ENCODE peak calls at places on chromosomes 6 and 20, in six cellular contexts. One of them, this sample, is unnamed.
A peak's percentile ranks its signal among the peaks of the same experiment; 100 is the strongest.

GRCh38 chr6:139909992-139910391 is 535.5 kb upstream of the CITED2 start:
- DNase-seq in HepG2: no peak
- DNase-seq in adrenal gland: no peak
- DNase-seq in breast epithelium: no peak
- DNase-seq in IMR-90: no peak
- DNase-seq in HCT116: no peak
- DNase-seq in this sample: peak; percentile 16

GRCh38 chr20:45044084-45044573 is 56.8 kb downstream of the KCNS1 start:
- DNase-seq in breast epithelium: no peak
- DNase-seq in HepG2: peak; percentile 82
- DNase-seq in IMR-90: peak; percentile 86
- DNase-seq in adrenal gland: peak; percentile 53
- DNase-seq in HCT116: peak; percentile 57
- DNase-seq in this sample: peak; percentile 82

GRCh38 chr6:79269877-79270276 is 35.4 kb upstream of the HMGN3 start:
- DNase-seq in adrenal gland: no peak
- DNase-seq in breast epithelium: no peak
- DNase-seq in HepG2: no peak
- DNase-seq in IMR-90: peak; percentile 43
- DNase-seq in HCT116: no peak
- DNase-seq in this sample: peak; percentile 71

GRCh38 chr6:70282906-70283461 is 19.9 kb downstream of the COL9A1 start:
- DNase-seq in HepG2: no peak
- DNase-seq in HCT116: no peak
- DNase-seq in IMR-90: no peak
- DNase-seq in adrenal gland: no peak
- DNase-seq in breast epithelium: no peak
- DNase-seq in this sample: no peak

GRCh38 chr6:155080876-155081845 is 86.0 kb downstream of the TIAM2 start:
- DNase-seq in adrenal gland: no peak
- DNase-seq in HCT116: no peak
- DNase-seq in HepG2: no peak
- DNase-seq in IMR-90: peak; percentile 46
- DNase-seq in breast epithelium: no peak
- DNase-seq in this sample: peak; percentile 77

GRCh38 chr20:23881371-23881770 is 1.8 kb upstream of the CST5 start:
- DNase-seq in HCT116: no peak
- DNase-seq in IMR-90: no peak
- DNase-seq in HepG2: no peak
- DNase-seq in breast epithelium: no peak
- DNase-seq in adrenal gland: no peak
- DNase-seq in this sample: no peak

GRCh38 chr20:11054266-11055025 is 380.6 kb upstream of the JAG1 start:
- DNase-seq in HCT116: no peak
- DNase-seq in IMR-90: no peak
- DNase-seq in breast epithelium: no peak
- DNase-seq in adrenal gland: no peak
- DNase-seq in HepG2: no peak
- DNase-seq in this sample: no peak

GRCh38 chr20:824916-825315 is 8.6 kb upstream of the FAM110A start:
- DNase-seq in IMR-90: no peak
- DNase-seq in HCT116: no peak
- DNase-seq in adrenal gland: no peak
- DNase-seq in HepG2: no peak
- DNase-seq in breast epithelium: peak; percentile 24
- DNase-seq in this sample: no peak

GRCh38 chr6:168908166-168908565 is 345.5 kb downstream of the THBS2 start:
- DNase-seq in HCT116: no peak
- DNase-seq in HepG2: no peak
- DNase-seq in adrenal gland: no peak
- DNase-seq in IMR-90: peak; percentile 72
- DNase-seq in breast epithelium: no peak
- DNase-seq in this sample: no peak

GRCh38 chr6:34664270-34664971 is 32.1 kb downstream of the ILRUN start:
- DNase-seq in HCT116: no peak
- DNase-seq in HepG2: peak; percentile 48
- DNase-seq in IMR-90: peak; percentile 62
- DNase-seq in adrenal gland: no peak
- DNase-seq in breast epithelium: no peak
- DNase-seq in this sample: peak; percentile 74

GRCh38 chr6:10613077-10613476 is 81.3 kb downstream of the C6orf52 start:
- DNase-seq in HCT116: no peak
- DNase-seq in HepG2: peak; percentile 78
- DNase-seq in adrenal gland: no peak
- DNase-seq in breast epithelium: no peak
- DNase-seq in IMR-90: peak; percentile 65
- DNase-seq in this sample: no peak

GRCh38 chr6:63839485-63839884 is 203.9 kb downstream of the PHF3 start:
- DNase-seq in breast epithelium: no peak
- DNase-seq in adrenal gland: no peak
- DNase-seq in IMR-90: peak; percentile 71
- DNase-seq in HepG2: no peak
- DNase-seq in HCT116: no peak
- DNase-seq in this sample: no peak

GRCh38 chr6:17349437-17349836 is 44.0 kb upstream of the CAP2 start:
- DNase-seq in HepG2: peak; percentile 10
- DNase-seq in HCT116: no peak
- DNase-seq in adrenal gland: no peak
- DNase-seq in breast epithelium: no peak
- DNase-seq in IMR-90: peak; percentile 12
- DNase-seq in this sample: no peak

GRCh38 chr6:27785297-27785696 is 126.9 kb downstream of the OR2B2 start:
- DNase-seq in HCT116: no peak
- DNase-seq in breast epithelium: no peak
- DNase-seq in IMR-90: no peak
- DNase-seq in HepG2: no peak
- DNase-seq in adrenal gland: no peak
- DNase-seq in this sample: no peak

GRCh38 chr6:116385462-116385807 is 14.7 kb downstream of the DSE start:
- DNase-seq in adrenal gland: no peak
- DNase-seq in HCT116: no peak
- DNase-seq in breast epithelium: no peak
- DNase-seq in HepG2: no peak
- DNase-seq in IMR-90: peak; percentile 82
- DNase-seq in this sample: no peak

GRCh38 chr6:28542440-28543293 is 17.0 kb downstream of the GPX5 start:
- DNase-seq in HCT116: peak; percentile 90
- DNase-seq in breast epithelium: no peak
- DNase-seq in IMR-90: peak; percentile 91
- DNase-seq in adrenal gland: peak; percentile 27
- DNase-seq in HepG2: peak; percentile 80
- DNase-seq in this sample: peak; percentile 70

GRCh38 chr6:134729590-134729989 is 220.3 kb downstream of the ALDH8A1 start:
- DNase-seq in breast epithelium: no peak
- DNase-seq in adrenal gland: no peak
- DNase-seq in HepG2: no peak
- DNase-seq in IMR-90: peak; percentile 29
- DNase-seq in HCT116: no peak
- DNase-seq in this sample: no peak

GRCh38 chr6:98904096-98904495 is 43.6 kb downstream of the FBXL4 start:
- DNase-seq in adrenal gland: no peak
- DNase-seq in HepG2: no peak
- DNase-seq in breast epithelium: no peak
- DNase-seq in IMR-90: peak; percentile 15
- DNase-seq in HCT116: no peak
- DNase-seq in this sample: peak; percentile 16

GRCh38 chr20:1820137-1821074 is 74.8 kb upstream of the SIRPA start:
- DNase-seq in HCT116: no peak
- DNase-seq in IMR-90: peak; percentile 80
- DNase-seq in adrenal gland: no peak
- DNase-seq in breast epithelium: no peak
- DNase-seq in HepG2: no peak
- DNase-seq in this sample: no peak

GRCh38 chr20:17565164-17565845 is 4.6 kb upstream of the DSTN start:
- DNase-seq in HCT116: no peak
- DNase-seq in adrenal gland: no peak
- DNase-seq in breast epithelium: no peak
- DNase-seq in HepG2: no peak
- DNase-seq in IMR-90: peak; percentile 44
- DNase-seq in this sample: no peak

GRCh38 chr6:149228276-149228962 is 89.1 kb upstream of the TAB2 start:
- DNase-seq in IMR-90: no peak
- DNase-seq in breast epithelium: no peak
- DNase-seq in HCT116: no peak
- DNase-seq in adrenal gland: no peak
- DNase-seq in HepG2: no peak
- DNase-seq in this sample: no peak

GRCh38 chr6:31736768-31737314 is 511 bp upstream of the CLIC1 start:
- DNase-seq in HCT116: no peak
- DNase-seq in breast epithelium: no peak
- DNase-seq in adrenal gland: no peak
- DNase-seq in HepG2: peak; percentile 33
- DNase-seq in IMR-90: no peak
- DNase-seq in this sample: no peak

GRCh38 chr6:31739639-31740396 is at the start of gene MSH5:
- DNase-seq in breast epithelium: peak; percentile 99
- DNase-seq in adrenal gland: peak; percentile 98
- DNase-seq in HepG2: peak; percentile 100
- DNase-seq in IMR-90: peak; percentile 99
- DNase-seq in HCT116: peak; percentile 99
- DNase-seq in this sample: peak; percentile 100

GRCh38 chr6:31736026-31736767 is at the start of gene CLIC1:
- DNase-seq in breast epithelium: peak; percentile 91
- DNase-seq in HepG2: peak; percentile 88
- DNase-seq in IMR-90: peak; percentile 75
- DNase-seq in adrenal gland: peak; percentile 85
- DNase-seq in HCT116: no peak
- DNase-seq in this sample: peak; percentile 82

GRCh38 chr6:31737315-31738047 is 1.2 kb upstream of the CLIC1 start:
- DNase-seq in breast epithelium: no peak
- DNase-seq in adrenal gland: no peak
- DNase-seq in HepG2: peak; percentile 99
- DNase-seq in IMR-90: no peak
- DNase-seq in HCT116: no peak
- DNase-seq in this sample: peak; percentile 69

GRCh38 chr6:31738048-31738979 is 1.5 kb upstream of the MSH5 start:
- DNase-seq in breast epithelium: peak; percentile 81
- DNase-seq in HCT116: no peak
- DNase-seq in adrenal gland: no peak
- DNase-seq in HepG2: peak; percentile 97
- DNase-seq in IMR-90: peak; percentile 89
- DNase-seq in this sample: peak; percentile 90
- H3K4me1 ChIP-seq in breast epithelium: peaks cover 14% of the 10 kb centered on the region
- H3K4me1 ChIP-seq in HCT116: peaks cover 66% of the 10 kb centered on the region
- H3K4me1 ChIP-seq in adrenal gland: peaks cover 55% of the 10 kb centered on the region
- H3K4me1 ChIP-seq in HepG2: peaks cover 57% of the 10 kb centered on the region
- H3K4me1 ChIP-seq in IMR-90: peaks cover 18% of the 10 kb centered on the region
- H3K4me1 ChIP-seq in this sample: peaks cover 40% of the 10 kb centered on the region

DNA sequence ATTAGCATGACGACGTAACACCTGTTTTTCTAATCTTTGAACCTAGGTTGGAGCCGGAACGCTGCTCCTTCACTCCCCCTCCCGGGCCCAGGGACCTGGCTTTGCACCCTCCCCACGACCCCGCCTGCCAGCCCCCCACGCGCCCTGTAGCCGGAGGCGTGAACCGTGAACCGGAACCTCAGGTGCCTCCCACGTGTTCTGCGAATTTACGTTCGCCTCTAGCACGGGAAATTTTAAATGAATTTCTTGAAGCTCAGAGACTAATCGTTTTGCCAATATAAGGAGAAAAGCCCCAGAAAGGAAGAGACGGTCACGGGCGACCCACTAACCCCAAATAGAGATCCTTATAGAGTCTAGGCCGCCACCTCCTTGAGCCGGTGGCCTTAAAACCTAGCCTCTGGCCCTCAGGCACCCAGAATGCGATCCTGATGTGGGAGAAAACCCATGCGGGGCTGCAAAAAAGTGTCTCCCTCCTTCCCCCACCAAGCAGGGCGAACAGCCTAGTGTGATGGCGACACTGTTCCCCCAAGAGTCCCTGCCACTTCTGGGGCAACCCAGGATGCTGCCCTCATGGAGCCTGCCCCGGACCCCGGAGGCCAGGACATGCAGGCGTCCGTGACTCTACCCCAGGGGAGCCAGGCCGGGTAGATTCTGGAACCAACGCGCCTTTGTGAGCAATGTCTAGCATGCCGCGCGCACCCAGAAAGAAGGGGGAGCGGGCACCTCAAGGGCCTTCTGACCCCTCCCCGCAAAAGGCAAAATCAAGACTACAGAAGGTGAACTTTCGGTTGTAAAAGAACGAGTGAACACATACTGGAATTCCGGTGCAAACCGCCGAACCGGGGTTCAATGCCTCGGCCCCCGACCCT is 2.7 kb upstream of the SIM1 start:
- DNase-seq in adrenal gland: no peak
- DNase-seq in HepG2: no peak
- DNase-seq in IMR-90: no peak
- DNase-seq in breast epithelium: no peak
- DNase-seq in HCT116: no peak
- DNase-seq in this sample: no peak
- H3K27me3 ChIP-seq in adrenal gland: peaks cover 93% of the 10 kb centered on the region
- H3K27me3 ChIP-seq in HepG2: peaks cover 46% of the 10 kb centered on the region
- H3K27me3 ChIP-seq in IMR-90: peaks cover 95% of the 10 kb centered on the region
- H3K27me3 ChIP-seq in breast epithelium: peaks cover 93% of the 10 kb centered on the region
- H3K27me3 ChIP-seq in HCT116: no peaks in the 10 kb centered on the region
- H3K27me3 ChIP-seq in this sample: peaks cover 97% of the 10 kb centered on the region

DNA sequence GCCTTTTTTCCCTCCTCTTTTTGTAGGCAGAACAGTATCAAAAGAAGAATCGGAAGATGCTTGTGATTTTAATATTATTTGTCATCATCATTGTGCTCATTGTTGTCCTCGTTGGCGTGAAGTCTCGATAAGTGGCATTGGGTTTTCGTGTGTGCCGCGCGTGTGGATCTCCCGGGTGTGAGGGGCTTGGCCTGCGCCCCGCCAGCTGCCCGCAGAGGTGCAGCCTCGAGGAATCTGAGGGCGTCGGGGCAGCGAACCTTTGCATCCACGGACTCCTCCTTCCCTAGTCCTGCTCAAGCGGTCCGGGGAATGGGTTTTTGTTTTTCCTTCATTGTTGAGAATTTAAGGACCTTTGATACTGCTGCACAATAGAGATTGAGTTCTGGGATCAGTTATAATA is 16.4 kb upstream of the NPEPL1 start:
- DNase-seq in HepG2: no peak
- DNase-seq in IMR-90: no peak
- DNase-seq in HCT116: no peak
- DNase-seq in adrenal gland: no peak
- DNase-seq in breast epithelium: no peak
- DNase-seq in this sample: no peak
- TF ChIP-seq POLR2A in HepG2: no peak
- TF ChIP-seq POLR2A in IMR-90: no peak
- TF ChIP-seq POLR2A in HCT116: no peak
- TF ChIP-seq POLR2A in adrenal gland: no peak
- TF ChIP-seq POLR2A in breast epithelium: no peak
- TF ChIP-seq POLR2A in this sample: no peak

DNA sequence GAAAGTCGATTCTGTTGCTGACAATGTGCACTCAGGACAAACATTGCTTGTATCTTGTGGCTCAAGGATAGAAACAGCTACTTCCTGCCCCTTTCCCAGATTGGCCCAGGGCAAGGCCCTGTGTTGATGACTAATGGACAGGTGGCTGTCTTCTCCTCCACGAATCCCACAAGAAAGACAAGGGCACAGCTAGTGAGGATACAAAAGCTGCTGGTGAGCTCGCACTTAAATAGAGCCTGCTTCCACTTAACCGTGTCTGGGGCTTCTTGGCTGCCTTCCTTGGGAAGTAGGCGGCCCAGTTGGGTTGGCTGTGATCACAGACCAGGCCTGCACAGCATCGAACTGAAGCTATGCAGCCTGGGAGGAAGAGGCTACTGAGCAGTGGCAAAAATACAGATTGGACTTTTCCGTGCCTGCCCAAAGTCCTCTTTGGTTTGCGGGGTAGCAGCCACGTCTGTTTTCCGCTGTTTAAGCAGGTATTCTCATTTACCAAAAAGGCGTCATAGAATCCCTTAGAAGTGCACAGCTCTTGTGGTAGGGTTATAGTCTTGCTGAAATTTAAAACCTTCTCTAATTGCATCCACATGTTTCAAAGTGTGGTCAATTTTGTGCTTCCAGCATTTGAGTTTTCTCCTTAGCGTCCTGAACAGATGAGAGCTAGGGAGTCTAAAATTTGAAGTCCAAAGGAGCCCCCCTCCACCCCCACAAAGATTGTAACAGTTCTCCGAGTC is 23.1 kb upstream of the NAA20 start:
- DNase-seq in HepG2: no peak
- DNase-seq in HCT116: peak; percentile 40
- DNase-seq in IMR-90: peak; percentile 76
- DNase-seq in breast epithelium: no peak
- DNase-seq in adrenal gland: no peak
- DNase-seq in this sample: peak; percentile 62
- H3K4me1 ChIP-seq in HepG2: peaks cover 26% of the 10 kb centered on the region
- H3K4me1 ChIP-seq in HCT116: peaks cover 44% of the 10 kb centered on the region
- H3K4me1 ChIP-seq in IMR-90: peaks cover 28% of the 10 kb centered on the region
- H3K4me1 ChIP-seq in breast epithelium: peaks cover 5% of the 10 kb centered on the region
- H3K4me1 ChIP-seq in adrenal gland: peaks cover 62% of the 10 kb centered on the region
- H3K4me1 ChIP-seq in this sample: peaks cover 48% of the 10 kb centered on the region

This sample was measured in endothelial cell of umbilical vein.